ENCODE peak calls at places on chromosome 17, in ten cellular contexts. One of them, this sample, is unnamed.
A peak's percentile ranks its signal among the peaks of the same experiment; 100 is the strongest.

GRCh38 chr17:44174427-44174826 is 3.9 kb downstream of the ASB16 start:
- DNase-seq in thoracic aorta: no peak
- DNase-seq in fibroblast of pulmonary artery: no peak
- DNase-seq in LoVo: no peak
- DNase-seq in brain microvascular endothelial cell: no peak
- DNase-seq in cardiac fibroblast: no peak
- DNase-seq in stimulated activated CD8-positive, alpha-beta memory T cell treated with anti-CD3 and anti-CD28 coated beads, Interleukin-7, amount 100 ng/mL, for 48 hours: no peak
- DNase-seq in amniotic stem cell: no peak
- DNase-seq in epithelial cell of prostate: no peak
- DNase-seq in EL: no peak
- DNase-seq in this sample: no peak

GRCh38 chr17:82419471-82419995 is 1.1 kb upstream of the OGFOD3 start:
- DNase-seq in thoracic aorta: no peak
- DNase-seq in fibroblast of pulmonary artery: no peak
- DNase-seq in LoVo: peak; percentile 38
- DNase-seq in brain microvascular endothelial cell: no peak
- DNase-seq in cardiac fibroblast: peak; percentile 8
- DNase-seq in stimulated activated CD8-positive, alpha-beta memory T cell treated with anti-CD3 and anti-CD28 coated beads, Interleukin-7, amount 100 ng/mL, for 48 hours: no peak
- DNase-seq in amniotic stem cell: no peak
- DNase-seq in epithelial cell of prostate: no peak
- DNase-seq in EL: no peak
- DNase-seq in this sample: no peak

GRCh38 chr17:50151041-50151936 is 812 bp upstream of the PPP1R9B start:
- DNase-seq in thoracic aorta: peak; percentile 72
- DNase-seq in fibroblast of pulmonary artery: peak; percentile 94
- DNase-seq in LoVo: peak; percentile 93
- DNase-seq in brain microvascular endothelial cell: peak; percentile 81
- DNase-seq in cardiac fibroblast: peak; percentile 95
- DNase-seq in stimulated activated CD8-positive, alpha-beta memory T cell treated with anti-CD3 and anti-CD28 coated beads, Interleukin-7, amount 100 ng/mL, for 48 hours: peak; percentile 75
- DNase-seq in amniotic stem cell: peak; percentile 82
- DNase-seq in epithelial cell of prostate: no peak
- DNase-seq in EL: peak; percentile 94
- DNase-seq in this sample: peak; percentile 96

GRCh38 chr17:50763716-50764450 is 3.4 kb downstream of the ANKRD40CL start:
- DNase-seq in thoracic aorta: no peak
- DNase-seq in fibroblast of pulmonary artery: no peak
- DNase-seq in LoVo: peak; percentile 29
- DNase-seq in brain microvascular endothelial cell: no peak
- DNase-seq in cardiac fibroblast: no peak
- DNase-seq in stimulated activated CD8-positive, alpha-beta memory T cell treated with anti-CD3 and anti-CD28 coated beads, Interleukin-7, amount 100 ng/mL, for 48 hours: no peak
- DNase-seq in amniotic stem cell: no peak
- DNase-seq in epithelial cell of prostate: no peak
- DNase-seq in EL: no peak
- DNase-seq in this sample: peak; percentile 85

GRCh38 chr17:17648762-17649161 is 32.5 kb upstream of the RAI1 start:
- DNase-seq in thoracic aorta: no peak
- DNase-seq in fibroblast of pulmonary artery: peak; percentile 30
- DNase-seq in LoVo: no peak
- DNase-seq in brain microvascular endothelial cell: no peak
- DNase-seq in cardiac fibroblast: peak; percentile 62
- DNase-seq in stimulated activated CD8-positive, alpha-beta memory T cell treated with anti-CD3 and anti-CD28 coated beads, Interleukin-7, amount 100 ng/mL, for 48 hours: no peak
- DNase-seq in amniotic stem cell: no peak
- DNase-seq in epithelial cell of prostate: no peak
- DNase-seq in EL: no peak
- DNase-seq in this sample: no peak

GRCh38 chr17:39235555-39236221 is 9.9 kb upstream of the STAC2 start:
- DNase-seq in thoracic aorta: no peak
- DNase-seq in fibroblast of pulmonary artery: peak; percentile 72
- DNase-seq in LoVo: peak; percentile 32
- DNase-seq in brain microvascular endothelial cell: peak; percentile 34
- DNase-seq in cardiac fibroblast: peak; percentile 64
- DNase-seq in stimulated activated CD8-positive, alpha-beta memory T cell treated with anti-CD3 and anti-CD28 coated beads, Interleukin-7, amount 100 ng/mL, for 48 hours: no peak
- DNase-seq in amniotic stem cell: no peak
- DNase-seq in epithelial cell of prostate: peak; percentile 26
- DNase-seq in EL: peak; percentile 63
- DNase-seq in this sample: peak; percentile 92

GRCh38 chr17:62757518-62757951 is 50.6 kb downstream of the MARCHF10 start:
- DNase-seq in thoracic aorta: no peak
- DNase-seq in fibroblast of pulmonary artery: peak; percentile 43
- DNase-seq in LoVo: no peak
- DNase-seq in brain microvascular endothelial cell: no peak
- DNase-seq in cardiac fibroblast: peak; percentile 40
- DNase-seq in stimulated activated CD8-positive, alpha-beta memory T cell treated with anti-CD3 and anti-CD28 coated beads, Interleukin-7, amount 100 ng/mL, for 48 hours: no peak
- DNase-seq in amniotic stem cell: no peak
- DNase-seq in epithelial cell of prostate: no peak
- DNase-seq in EL: no peak
- DNase-seq in this sample: no peak

GRCh38 chr17:76152580-76152979 is 11.5 kb upstream of the FOXJ1 start:
- DNase-seq in thoracic aorta: no peak
- DNase-seq in fibroblast of pulmonary artery: no peak
- DNase-seq in LoVo: no peak
- DNase-seq in brain microvascular endothelial cell: no peak
- DNase-seq in cardiac fibroblast: no peak
- DNase-seq in stimulated activated CD8-positive, alpha-beta memory T cell treated with anti-CD3 and anti-CD28 coated beads, Interleukin-7, amount 100 ng/mL, for 48 hours: no peak
- DNase-seq in amniotic stem cell: no peak
- DNase-seq in epithelial cell of prostate: no peak
- DNase-seq in EL: no peak
- DNase-seq in this sample: no peak

GRCh38 chr17:79698086-79698690 is 32.6 kb upstream of the ENPP7 start:
- DNase-seq in thoracic aorta: no peak
- DNase-seq in fibroblast of pulmonary artery: no peak
- DNase-seq in LoVo: no peak
- DNase-seq in brain microvascular endothelial cell: no peak
- DNase-seq in cardiac fibroblast: no peak
- DNase-seq in stimulated activated CD8-positive, alpha-beta memory T cell treated with anti-CD3 and anti-CD28 coated beads, Interleukin-7, amount 100 ng/mL, for 48 hours: no peak
- DNase-seq in amniotic stem cell: no peak
- DNase-seq in epithelial cell of prostate: no peak
- DNase-seq in EL: no peak
- DNase-seq in this sample: peak; percentile 44

GRCh38 chr17:54096216-54096615 is 273.5 kb downstream of the KIF2B start:
- DNase-seq in thoracic aorta: no peak
- DNase-seq in fibroblast of pulmonary artery: no peak
- DNase-seq in LoVo: no peak
- DNase-seq in brain microvascular endothelial cell: no peak
- DNase-seq in cardiac fibroblast: no peak
- DNase-seq in stimulated activated CD8-positive, alpha-beta memory T cell treated with anti-CD3 and anti-CD28 coated beads, Interleukin-7, amount 100 ng/mL, for 48 hours: no peak
- DNase-seq in amniotic stem cell: no peak
- DNase-seq in epithelial cell of prostate: no peak
- DNase-seq in EL: no peak
- DNase-seq in this sample: no peak

GRCh38 chr17:44585315-44585714 is 28.0 kb downstream of the FZD2 start:
- DNase-seq in thoracic aorta: no peak
- DNase-seq in fibroblast of pulmonary artery: no peak
- DNase-seq in LoVo: no peak
- DNase-seq in brain microvascular endothelial cell: no peak
- DNase-seq in cardiac fibroblast: no peak
- DNase-seq in stimulated activated CD8-positive, alpha-beta memory T cell treated with anti-CD3 and anti-CD28 coated beads, Interleukin-7, amount 100 ng/mL, for 48 hours: no peak
- DNase-seq in amniotic stem cell: no peak
- DNase-seq in epithelial cell of prostate: no peak
- DNase-seq in EL: no peak
- DNase-seq in this sample: no peak

GRCh38 chr17:41302981-41303380 is 330 bp upstream of the KRTAP29-1 start:
- DNase-seq in thoracic aorta: no peak
- DNase-seq in fibroblast of pulmonary artery: no peak
- DNase-seq in LoVo: no peak
- DNase-seq in brain microvascular endothelial cell: no peak
- DNase-seq in cardiac fibroblast: no peak
- DNase-seq in stimulated activated CD8-positive, alpha-beta memory T cell treated with anti-CD3 and anti-CD28 coated beads, Interleukin-7, amount 100 ng/mL, for 48 hours: no peak
- DNase-seq in amniotic stem cell: no peak
- DNase-seq in epithelial cell of prostate: no peak
- DNase-seq in EL: no peak
- DNase-seq in this sample: no peak

GRCh38 chr17:7479389-7480192 is at the start of gene ZBTB4:
- DNase-seq in thoracic aorta: no peak
- DNase-seq in fibroblast of pulmonary artery: no peak
- DNase-seq in LoVo: peak; percentile 66
- DNase-seq in brain microvascular endothelial cell: no peak
- DNase-seq in cardiac fibroblast: peak; percentile 55
- DNase-seq in stimulated activated CD8-positive, alpha-beta memory T cell treated with anti-CD3 and anti-CD28 coated beads, Interleukin-7, amount 100 ng/mL, for 48 hours: no peak
- DNase-seq in amniotic stem cell: no peak
- DNase-seq in epithelial cell of prostate: no peak
- DNase-seq in EL: peak; percentile 49
- DNase-seq in this sample: peak; percentile 44

GRCh38 chr17:35313875-35314409 is 59.5 kb downstream of the SLFN11 start:
- DNase-seq in thoracic aorta: no peak
- DNase-seq in fibroblast of pulmonary artery: no peak
- DNase-seq in LoVo: no peak
- DNase-seq in brain microvascular endothelial cell: no peak
- DNase-seq in cardiac fibroblast: no peak
- DNase-seq in stimulated activated CD8-positive, alpha-beta memory T cell treated with anti-CD3 and anti-CD28 coated beads, Interleukin-7, amount 100 ng/mL, for 48 hours: no peak
- DNase-seq in amniotic stem cell: no peak
- DNase-seq in epithelial cell of prostate: no peak
- DNase-seq in EL: no peak
- DNase-seq in this sample: no peak

GRCh38 chr17:76888661-76889060 is 20.5 kb downstream of the MGAT5B start:
- DNase-seq in thoracic aorta: no peak
- DNase-seq in fibroblast of pulmonary artery: no peak
- DNase-seq in LoVo: no peak
- DNase-seq in brain microvascular endothelial cell: no peak
- DNase-seq in cardiac fibroblast: no peak
- DNase-seq in stimulated activated CD8-positive, alpha-beta memory T cell treated with anti-CD3 and anti-CD28 coated beads, Interleukin-7, amount 100 ng/mL, for 48 hours: no peak
- DNase-seq in amniotic stem cell: no peak
- DNase-seq in epithelial cell of prostate: no peak
- DNase-seq in EL: no peak
- DNase-seq in this sample: no peak

GRCh38 chr17:42365136-42365535 is 23.1 kb downstream of the STAT3 start:
- DNase-seq in thoracic aorta: no peak
- DNase-seq in fibroblast of pulmonary artery: peak; percentile 78
- DNase-seq in LoVo: no peak
- DNase-seq in brain microvascular endothelial cell: peak; percentile 97
- DNase-seq in cardiac fibroblast: peak; percentile 73
- DNase-seq in stimulated activated CD8-positive, alpha-beta memory T cell treated with anti-CD3 and anti-CD28 coated beads, Interleukin-7, amount 100 ng/mL, for 48 hours: no peak
- DNase-seq in amniotic stem cell: peak; percentile 77
- DNase-seq in epithelial cell of prostate: no peak
- DNase-seq in EL: peak; percentile 79
- DNase-seq in this sample: no peak

GRCh38 chr17:75764417-75764710 is 628 bp downstream of the GALK1 start:
- DNase-seq in thoracic aorta: no peak
- DNase-seq in fibroblast of pulmonary artery: no peak
- DNase-seq in LoVo: no peak
- DNase-seq in brain microvascular endothelial cell: no peak
- DNase-seq in cardiac fibroblast: no peak
- DNase-seq in stimulated activated CD8-positive, alpha-beta memory T cell treated with anti-CD3 and anti-CD28 coated beads, Interleukin-7, amount 100 ng/mL, for 48 hours: no peak
- DNase-seq in amniotic stem cell: no peak
- DNase-seq in epithelial cell of prostate: no peak
- DNase-seq in EL: no peak
- DNase-seq in this sample: peak; percentile 60

GRCh38 chr17:9959377-9959981 is 54.4 kb upstream of the RCVRN start:
- DNase-seq in thoracic aorta: no peak
- DNase-seq in fibroblast of pulmonary artery: peak; percentile 42
- DNase-seq in LoVo: peak; percentile 18
- DNase-seq in brain microvascular endothelial cell: peak; percentile 9
- DNase-seq in cardiac fibroblast: peak; percentile 63
- DNase-seq in stimulated activated CD8-positive, alpha-beta memory T cell treated with anti-CD3 and anti-CD28 coated beads, Interleukin-7, amount 100 ng/mL, for 48 hours: peak; percentile 16
- DNase-seq in amniotic stem cell: no peak
- DNase-seq in epithelial cell of prostate: no peak
- DNase-seq in EL: peak; percentile 42
- DNase-seq in this sample: peak; percentile 3

GRCh38 chr17:38861399-38861843 is 7.9 kb upstream of the RPL23 start:
- DNase-seq in thoracic aorta: no peak
- DNase-seq in fibroblast of pulmonary artery: no peak
- DNase-seq in LoVo: no peak
- DNase-seq in brain microvascular endothelial cell: no peak
- DNase-seq in cardiac fibroblast: no peak
- DNase-seq in stimulated activated CD8-positive, alpha-beta memory T cell treated with anti-CD3 and anti-CD28 coated beads, Interleukin-7, amount 100 ng/mL, for 48 hours: no peak
- DNase-seq in amniotic stem cell: no peak
- DNase-seq in epithelial cell of prostate: no peak
- DNase-seq in EL: peak; percentile 55
- DNase-seq in this sample: peak; percentile 93

GRCh38 chr17:42819939-42820535 is 4.0 kb downstream of the BECN1 start:
- DNase-seq in thoracic aorta: no peak
- DNase-seq in fibroblast of pulmonary artery: peak; percentile 70
- DNase-seq in LoVo: peak; percentile 46
- DNase-seq in brain microvascular endothelial cell: peak; percentile 61
- DNase-seq in cardiac fibroblast: peak; percentile 71
- DNase-seq in stimulated activated CD8-positive, alpha-beta memory T cell treated with anti-CD3 and anti-CD28 coated beads, Interleukin-7, amount 100 ng/mL, for 48 hours: peak; percentile 33
- DNase-seq in amniotic stem cell: peak; percentile 46
- DNase-seq in epithelial cell of prostate: no peak
- DNase-seq in EL: peak; percentile 68
- DNase-seq in this sample: peak; percentile 85

GRCh38 chr17:5364156-5364555 is 55.3 kb downstream of the NUP88 start:
- DNase-seq in thoracic aorta: no peak
- DNase-seq in fibroblast of pulmonary artery: peak; percentile 73
- DNase-seq in LoVo: no peak
- DNase-seq in brain microvascular endothelial cell: no peak
- DNase-seq in cardiac fibroblast: peak; percentile 62
- DNase-seq in stimulated activated CD8-positive, alpha-beta memory T cell treated with anti-CD3 and anti-CD28 coated beads, Interleukin-7, amount 100 ng/mL, for 48 hours: no peak
- DNase-seq in amniotic stem cell: no peak
- DNase-seq in epithelial cell of prostate: no peak
- DNase-seq in EL: peak; percentile 55
- DNase-seq in this sample: no peak

GRCh38 chr17:4448197-4448980 is 14.6 kb downstream of the SPNS3 start:
- DNase-seq in thoracic aorta: no peak
- DNase-seq in fibroblast of pulmonary artery: no peak
- DNase-seq in LoVo: no peak
- DNase-seq in brain microvascular endothelial cell: no peak
- DNase-seq in cardiac fibroblast: no peak
- DNase-seq in stimulated activated CD8-positive, alpha-beta memory T cell treated with anti-CD3 and anti-CD28 coated beads, Interleukin-7, amount 100 ng/mL, for 48 hours: no peak
- DNase-seq in amniotic stem cell: no peak
- DNase-seq in epithelial cell of prostate: no peak
- DNase-seq in EL: no peak
- DNase-seq in this sample: no peak

GRCh38 chr17:40538936-40539705 is 26.2 kb downstream of the CCR7 start:
- DNase-seq in thoracic aorta: no peak
- DNase-seq in fibroblast of pulmonary artery: no peak
- DNase-seq in LoVo: no peak
- DNase-seq in brain microvascular endothelial cell: no peak
- DNase-seq in cardiac fibroblast: no peak
- DNase-seq in stimulated activated CD8-positive, alpha-beta memory T cell treated with anti-CD3 and anti-CD28 coated beads, Interleukin-7, amount 100 ng/mL, for 48 hours: no peak
- DNase-seq in amniotic stem cell: no peak
- DNase-seq in epithelial cell of prostate: no peak
- DNase-seq in EL: no peak
- DNase-seq in this sample: no peak

GRCh38 chr17:9115446-9116265 is 94.3 kb downstream of the NTN1 start:
- DNase-seq in thoracic aorta: peak; percentile 66
- DNase-seq in fibroblast of pulmonary artery: peak; percentile 41
- DNase-seq in LoVo: no peak
- DNase-seq in brain microvascular endothelial cell: peak; percentile 36
- DNase-seq in cardiac fibroblast: peak; percentile 33
- DNase-seq in stimulated activated CD8-positive, alpha-beta memory T cell treated with anti-CD3 and anti-CD28 coated beads, Interleukin-7, amount 100 ng/mL, for 48 hours: peak; percentile 36
- DNase-seq in amniotic stem cell: no peak
- DNase-seq in epithelial cell of prostate: no peak
- DNase-seq in EL: peak; percentile 78
- DNase-seq in this sample: peak; percentile 3

GRCh38 chr17:82003411-82004381 is 19.0 kb downstream of the CENPX start:
- DNase-seq in thoracic aorta: peak; percentile 79
- DNase-seq in fibroblast of pulmonary artery: peak; percentile 94
- DNase-seq in LoVo: peak; percentile 35
- DNase-seq in brain microvascular endothelial cell: peak; percentile 93
- DNase-seq in cardiac fibroblast: peak; percentile 92
- DNase-seq in stimulated activated CD8-positive, alpha-beta memory T cell treated with anti-CD3 and anti-CD28 coated beads, Interleukin-7, amount 100 ng/mL, for 48 hours: no peak
- DNase-seq in amniotic stem cell: peak; percentile 89
- DNase-seq in epithelial cell of prostate: peak; percentile 59
- DNase-seq in EL: peak; percentile 99
- DNase-seq in this sample: no peak

GRCh38 chr17:51397361-51398127 is 137.2 kb downstream of the UTP18 start:
- DNase-seq in thoracic aorta: no peak
- DNase-seq in fibroblast of pulmonary artery: peak; percentile 3
- DNase-seq in LoVo: peak; percentile 23
- DNase-seq in brain microvascular endothelial cell: peak; percentile 75
- DNase-seq in cardiac fibroblast: no peak
- DNase-seq in stimulated activated CD8-positive, alpha-beta memory T cell treated with anti-CD3 and anti-CD28 coated beads, Interleukin-7, amount 100 ng/mL, for 48 hours: no peak
- DNase-seq in amniotic stem cell: no peak
- DNase-seq in epithelial cell of prostate: peak; percentile 60
- DNase-seq in EL: peak; percentile 70
- DNase-seq in this sample: peak; percentile 45

GRCh38 chr17:81025756-81026155 is 9.2 kb upstream of the BAIAP2 start:
- DNase-seq in thoracic aorta: no peak
- DNase-seq in fibroblast of pulmonary artery: no peak
- DNase-seq in LoVo: no peak
- DNase-seq in brain microvascular endothelial cell: no peak
- DNase-seq in cardiac fibroblast: no peak
- DNase-seq in stimulated activated CD8-positive, alpha-beta memory T cell treated with anti-CD3 and anti-CD28 coated beads, Interleukin-7, amount 100 ng/mL, for 48 hours: no peak
- DNase-seq in amniotic stem cell: no peak
- DNase-seq in epithelial cell of prostate: no peak
- DNase-seq in EL: no peak
- DNase-seq in this sample: no peak

This sample was measured in NCI-H69.